ENCODE peak calls at places on chromosomes 1 and 21, in eight cellular contexts. One of them, this sample, is unnamed.
A peak's percentile ranks its signal among the peaks of the same experiment; 100 is the strongest.

GRCh38 chr1:145906954-145907755 is 2.7 kb downstream of the ITGA10 start:
- DNase-seq in mammary epithelial cell: no peak
- DNase-seq in activated CD8-positive, alpha-beta memory T cell treated with anti-CD3 and anti-CD28 coated beads, Interleukin-2, amount 50 U/mL, for 48 hours: no peak
- DNase-seq in neural progenitor cell: no peak
- DNase-seq in stimulated activated CD4-positive, alpha-beta T cell treated with anti-CD3 and anti-CD28 coated beads, Interleukin-4, amount 100 ng/mL, for 4 hours: no peak
- DNase-seq in Peyer's patch: no peak
- DNase-seq in endothelial cell of umbilical vein: peak; percentile 59
- DNase-seq in NCI-H1105: no peak
- DNase-seq in this sample: no peak

GRCh38 chr1:156075158-156075557 is 7.1 kb downstream of the MEX3A start:
- DNase-seq in mammary epithelial cell: no peak
- DNase-seq in activated CD8-positive, alpha-beta memory T cell treated with anti-CD3 and anti-CD28 coated beads, Interleukin-2, amount 50 U/mL, for 48 hours: no peak
- DNase-seq in neural progenitor cell: peak; percentile 35
- DNase-seq in stimulated activated CD4-positive, alpha-beta T cell treated with anti-CD3 and anti-CD28 coated beads, Interleukin-4, amount 100 ng/mL, for 4 hours: no peak
- DNase-seq in Peyer's patch: no peak
- DNase-seq in endothelial cell of umbilical vein: no peak
- DNase-seq in NCI-H1105: no peak
- DNase-seq in this sample: no peak

GRCh38 chr1:226364129-226364899 is 43.6 kb downstream of the PARP1 start:
- DNase-seq in mammary epithelial cell: no peak
- DNase-seq in activated CD8-positive, alpha-beta memory T cell treated with anti-CD3 and anti-CD28 coated beads, Interleukin-2, amount 50 U/mL, for 48 hours: no peak
- DNase-seq in neural progenitor cell: no peak
- DNase-seq in stimulated activated CD4-positive, alpha-beta T cell treated with anti-CD3 and anti-CD28 coated beads, Interleukin-4, amount 100 ng/mL, for 4 hours: no peak
- DNase-seq in Peyer's patch: no peak
- DNase-seq in endothelial cell of umbilical vein: no peak
- DNase-seq in NCI-H1105: no peak
- DNase-seq in this sample: no peak

GRCh38 chr1:17599301-17600300 is 60.1 kb downstream of the ARHGEF10L start:
- DNase-seq in mammary epithelial cell: no peak
- DNase-seq in activated CD8-positive, alpha-beta memory T cell treated with anti-CD3 and anti-CD28 coated beads, Interleukin-2, amount 50 U/mL, for 48 hours: no peak
- DNase-seq in neural progenitor cell: no peak
- DNase-seq in stimulated activated CD4-positive, alpha-beta T cell treated with anti-CD3 and anti-CD28 coated beads, Interleukin-4, amount 100 ng/mL, for 4 hours: no peak
- DNase-seq in Peyer's patch: no peak
- DNase-seq in endothelial cell of umbilical vein: no peak
- DNase-seq in NCI-H1105: no peak
- DNase-seq in this sample: no peak

GRCh38 chr1:25473653-25474225 is 43.0 kb downstream of the MACO1 start:
- DNase-seq in mammary epithelial cell: no peak
- DNase-seq in activated CD8-positive, alpha-beta memory T cell treated with anti-CD3 and anti-CD28 coated beads, Interleukin-2, amount 50 U/mL, for 48 hours: no peak
- DNase-seq in neural progenitor cell: no peak
- DNase-seq in stimulated activated CD4-positive, alpha-beta T cell treated with anti-CD3 and anti-CD28 coated beads, Interleukin-4, amount 100 ng/mL, for 4 hours: no peak
- DNase-seq in Peyer's patch: no peak
- DNase-seq in endothelial cell of umbilical vein: no peak
- DNase-seq in NCI-H1105: no peak
- DNase-seq in this sample: no peak

GRCh38 chr21:14693997-14694396 is 147.9 kb upstream of the SAMSN1 start:
- DNase-seq in mammary epithelial cell: no peak
- DNase-seq in activated CD8-positive, alpha-beta memory T cell treated with anti-CD3 and anti-CD28 coated beads, Interleukin-2, amount 50 U/mL, for 48 hours: no peak
- DNase-seq in neural progenitor cell: no peak
- DNase-seq in stimulated activated CD4-positive, alpha-beta T cell treated with anti-CD3 and anti-CD28 coated beads, Interleukin-4, amount 100 ng/mL, for 4 hours: no peak
- DNase-seq in Peyer's patch: no peak
- DNase-seq in endothelial cell of umbilical vein: no peak
- DNase-seq in NCI-H1105: no peak
- DNase-seq in this sample: no peak

GRCh38 chr1:186535388-186536133 is 74.6 kb upstream of the PDC start:
- DNase-seq in mammary epithelial cell: peak; percentile 84
- DNase-seq in activated CD8-positive, alpha-beta memory T cell treated with anti-CD3 and anti-CD28 coated beads, Interleukin-2, amount 50 U/mL, for 48 hours: no peak
- DNase-seq in neural progenitor cell: no peak
- DNase-seq in stimulated activated CD4-positive, alpha-beta T cell treated with anti-CD3 and anti-CD28 coated beads, Interleukin-4, amount 100 ng/mL, for 4 hours: no peak
- DNase-seq in Peyer's patch: no peak
- DNase-seq in endothelial cell of umbilical vein: peak; percentile 96
- DNase-seq in NCI-H1105: no peak
- DNase-seq in this sample: no peak

GRCh38 chr1:44084998-44085675 is 33.5 kb upstream of the KLF17 start:
- DNase-seq in mammary epithelial cell: peak; percentile 44
- DNase-seq in activated CD8-positive, alpha-beta memory T cell treated with anti-CD3 and anti-CD28 coated beads, Interleukin-2, amount 50 U/mL, for 48 hours: no peak
- DNase-seq in neural progenitor cell: no peak
- DNase-seq in stimulated activated CD4-positive, alpha-beta T cell treated with anti-CD3 and anti-CD28 coated beads, Interleukin-4, amount 100 ng/mL, for 4 hours: no peak
- DNase-seq in Peyer's patch: no peak
- DNase-seq in endothelial cell of umbilical vein: peak; percentile 20
- DNase-seq in NCI-H1105: no peak
- DNase-seq in this sample: no peak

GRCh38 chr1:201360901-201361651 is 16.4 kb downstream of the TNNT2 start:
- DNase-seq in mammary epithelial cell: no peak
- DNase-seq in activated CD8-positive, alpha-beta memory T cell treated with anti-CD3 and anti-CD28 coated beads, Interleukin-2, amount 50 U/mL, for 48 hours: no peak
- DNase-seq in neural progenitor cell: no peak
- DNase-seq in stimulated activated CD4-positive, alpha-beta T cell treated with anti-CD3 and anti-CD28 coated beads, Interleukin-4, amount 100 ng/mL, for 4 hours: no peak
- DNase-seq in Peyer's patch: peak; percentile 35
- DNase-seq in endothelial cell of umbilical vein: no peak
- DNase-seq in NCI-H1105: no peak
- DNase-seq in this sample: no peak

GRCh38 chr1:18535391-18536210 is 54.9 kb downstream of the KLHDC7A start:
- DNase-seq in mammary epithelial cell: no peak
- DNase-seq in activated CD8-positive, alpha-beta memory T cell treated with anti-CD3 and anti-CD28 coated beads, Interleukin-2, amount 50 U/mL, for 48 hours: peak; percentile 18
- DNase-seq in neural progenitor cell: no peak
- DNase-seq in stimulated activated CD4-positive, alpha-beta T cell treated with anti-CD3 and anti-CD28 coated beads, Interleukin-4, amount 100 ng/mL, for 4 hours: no peak
- DNase-seq in Peyer's patch: peak; percentile 58
- DNase-seq in endothelial cell of umbilical vein: no peak
- DNase-seq in NCI-H1105: no peak
- DNase-seq in this sample: no peak

GRCh38 chr1:19310061-19310460 is 1.9 kb downstream of the AKR7A2 start:
- DNase-seq in mammary epithelial cell: no peak
- DNase-seq in activated CD8-positive, alpha-beta memory T cell treated with anti-CD3 and anti-CD28 coated beads, Interleukin-2, amount 50 U/mL, for 48 hours: no peak
- DNase-seq in neural progenitor cell: no peak
- DNase-seq in stimulated activated CD4-positive, alpha-beta T cell treated with anti-CD3 and anti-CD28 coated beads, Interleukin-4, amount 100 ng/mL, for 4 hours: no peak
- DNase-seq in Peyer's patch: no peak
- DNase-seq in endothelial cell of umbilical vein: no peak
- DNase-seq in NCI-H1105: no peak
- DNase-seq in this sample: no peak

GRCh38 chr1:204190212-204191211 is 5.8 kb downstream of the KISS1 start:
- DNase-seq in mammary epithelial cell: no peak
- DNase-seq in activated CD8-positive, alpha-beta memory T cell treated with anti-CD3 and anti-CD28 coated beads, Interleukin-2, amount 50 U/mL, for 48 hours: peak; percentile 59
- DNase-seq in neural progenitor cell: peak; percentile 33
- DNase-seq in stimulated activated CD4-positive, alpha-beta T cell treated with anti-CD3 and anti-CD28 coated beads, Interleukin-4, amount 100 ng/mL, for 4 hours: peak; percentile 14
- DNase-seq in Peyer's patch: peak; percentile 75
- DNase-seq in endothelial cell of umbilical vein: peak; percentile 81
- DNase-seq in NCI-H1105: no peak
- DNase-seq in this sample: no peak

GRCh38 chr1:84415386-84415785 is 17.1 kb downstream of the DNASE2B start:
- DNase-seq in mammary epithelial cell: no peak
- DNase-seq in activated CD8-positive, alpha-beta memory T cell treated with anti-CD3 and anti-CD28 coated beads, Interleukin-2, amount 50 U/mL, for 48 hours: no peak
- DNase-seq in neural progenitor cell: no peak
- DNase-seq in stimulated activated CD4-positive, alpha-beta T cell treated with anti-CD3 and anti-CD28 coated beads, Interleukin-4, amount 100 ng/mL, for 4 hours: no peak
- DNase-seq in Peyer's patch: no peak
- DNase-seq in endothelial cell of umbilical vein: peak; percentile 47
- DNase-seq in NCI-H1105: no peak
- DNase-seq in this sample: no peak

GRCh38 chr1:114561333-114561732 is 20.1 kb downstream of the BCAS2 start:
- DNase-seq in mammary epithelial cell: no peak
- DNase-seq in activated CD8-positive, alpha-beta memory T cell treated with anti-CD3 and anti-CD28 coated beads, Interleukin-2, amount 50 U/mL, for 48 hours: no peak
- DNase-seq in neural progenitor cell: no peak
- DNase-seq in stimulated activated CD4-positive, alpha-beta T cell treated with anti-CD3 and anti-CD28 coated beads, Interleukin-4, amount 100 ng/mL, for 4 hours: no peak
- DNase-seq in Peyer's patch: no peak
- DNase-seq in endothelial cell of umbilical vein: no peak
- DNase-seq in NCI-H1105: no peak
- DNase-seq in this sample: no peak

GRCh38 chr1:29159773-29160172 is 21.9 kb downstream of the SRSF4 start:
- DNase-seq in mammary epithelial cell: no peak
- DNase-seq in activated CD8-positive, alpha-beta memory T cell treated with anti-CD3 and anti-CD28 coated beads, Interleukin-2, amount 50 U/mL, for 48 hours: no peak
- DNase-seq in neural progenitor cell: no peak
- DNase-seq in stimulated activated CD4-positive, alpha-beta T cell treated with anti-CD3 and anti-CD28 coated beads, Interleukin-4, amount 100 ng/mL, for 4 hours: no peak
- DNase-seq in Peyer's patch: no peak
- DNase-seq in endothelial cell of umbilical vein: no peak
- DNase-seq in NCI-H1105: no peak
- DNase-seq in this sample: no peak

GRCh38 chr1:100955322-100955721 is 59.4 kb downstream of the SLC30A7 start:
- DNase-seq in mammary epithelial cell: peak; percentile 29
- DNase-seq in activated CD8-positive, alpha-beta memory T cell treated with anti-CD3 and anti-CD28 coated beads, Interleukin-2, amount 50 U/mL, for 48 hours: no peak
- DNase-seq in neural progenitor cell: peak; percentile 63
- DNase-seq in stimulated activated CD4-positive, alpha-beta T cell treated with anti-CD3 and anti-CD28 coated beads, Interleukin-4, amount 100 ng/mL, for 4 hours: no peak
- DNase-seq in Peyer's patch: no peak
- DNase-seq in endothelial cell of umbilical vein: peak; percentile 84
- DNase-seq in NCI-H1105: no peak
- DNase-seq in this sample: no peak

GRCh38 chr1:98924971-98925370 is 79.7 kb downstream of the PLPPR5 start:
- DNase-seq in mammary epithelial cell: no peak
- DNase-seq in activated CD8-positive, alpha-beta memory T cell treated with anti-CD3 and anti-CD28 coated beads, Interleukin-2, amount 50 U/mL, for 48 hours: no peak
- DNase-seq in neural progenitor cell: no peak
- DNase-seq in stimulated activated CD4-positive, alpha-beta T cell treated with anti-CD3 and anti-CD28 coated beads, Interleukin-4, amount 100 ng/mL, for 4 hours: no peak
- DNase-seq in Peyer's patch: no peak
- DNase-seq in endothelial cell of umbilical vein: no peak
- DNase-seq in NCI-H1105: no peak
- DNase-seq in this sample: no peak

GRCh38 chr1:198669023-198669698 is 30.3 kb downstream of the PTPRC start:
- DNase-seq in mammary epithelial cell: peak; percentile 91
- DNase-seq in activated CD8-positive, alpha-beta memory T cell treated with anti-CD3 and anti-CD28 coated beads, Interleukin-2, amount 50 U/mL, for 48 hours: no peak
- DNase-seq in neural progenitor cell: no peak
- DNase-seq in stimulated activated CD4-positive, alpha-beta T cell treated with anti-CD3 and anti-CD28 coated beads, Interleukin-4, amount 100 ng/mL, for 4 hours: peak; percentile 30
- DNase-seq in Peyer's patch: no peak
- DNase-seq in endothelial cell of umbilical vein: peak; percentile 78
- DNase-seq in NCI-H1105: no peak
- DNase-seq in this sample: no peak

GRCh38 chr1:234322979-234323378 is 50.3 kb upstream of the COA6 start:
- DNase-seq in mammary epithelial cell: no peak
- DNase-seq in activated CD8-positive, alpha-beta memory T cell treated with anti-CD3 and anti-CD28 coated beads, Interleukin-2, amount 50 U/mL, for 48 hours: no peak
- DNase-seq in neural progenitor cell: peak; percentile 81
- DNase-seq in stimulated activated CD4-positive, alpha-beta T cell treated with anti-CD3 and anti-CD28 coated beads, Interleukin-4, amount 100 ng/mL, for 4 hours: peak; percentile 39
- DNase-seq in Peyer's patch: no peak
- DNase-seq in endothelial cell of umbilical vein: peak; percentile 40
- DNase-seq in NCI-H1105: no peak
- DNase-seq in this sample: no peak

GRCh38 chr1:114227059-114227458 is 73.4 kb upstream of the SYT6 start:
- DNase-seq in mammary epithelial cell: no peak
- DNase-seq in activated CD8-positive, alpha-beta memory T cell treated with anti-CD3 and anti-CD28 coated beads, Interleukin-2, amount 50 U/mL, for 48 hours: no peak
- DNase-seq in neural progenitor cell: no peak
- DNase-seq in stimulated activated CD4-positive, alpha-beta T cell treated with anti-CD3 and anti-CD28 coated beads, Interleukin-4, amount 100 ng/mL, for 4 hours: no peak
- DNase-seq in Peyer's patch: no peak
- DNase-seq in endothelial cell of umbilical vein: no peak
- DNase-seq in NCI-H1105: no peak
- DNase-seq in this sample: no peak

GRCh38 chr1:9659328-9659727 is 7.8 kb downstream of the PIK3CD start:
- DNase-seq in mammary epithelial cell: peak; percentile 61
- DNase-seq in activated CD8-positive, alpha-beta memory T cell treated with anti-CD3 and anti-CD28 coated beads, Interleukin-2, amount 50 U/mL, for 48 hours: no peak
- DNase-seq in neural progenitor cell: no peak
- DNase-seq in stimulated activated CD4-positive, alpha-beta T cell treated with anti-CD3 and anti-CD28 coated beads, Interleukin-4, amount 100 ng/mL, for 4 hours: no peak
- DNase-seq in Peyer's patch: no peak
- DNase-seq in endothelial cell of umbilical vein: no peak
- DNase-seq in NCI-H1105: no peak
- DNase-seq in this sample: no peak

GRCh38 chr1:198909973-198910372 is 271.1 kb downstream of the PTPRC start:
- DNase-seq in mammary epithelial cell: no peak
- DNase-seq in activated CD8-positive, alpha-beta memory T cell treated with anti-CD3 and anti-CD28 coated beads, Interleukin-2, amount 50 U/mL, for 48 hours: no peak
- DNase-seq in neural progenitor cell: no peak
- DNase-seq in stimulated activated CD4-positive, alpha-beta T cell treated with anti-CD3 and anti-CD28 coated beads, Interleukin-4, amount 100 ng/mL, for 4 hours: no peak
- DNase-seq in Peyer's patch: no peak
- DNase-seq in endothelial cell of umbilical vein: peak; percentile 66
- DNase-seq in NCI-H1105: no peak
- DNase-seq in this sample: no peak

GRCh38 chr1:21541835-21542234 is 32.6 kb downstream of the ALPL start:
- DNase-seq in mammary epithelial cell: no peak
- DNase-seq in activated CD8-positive, alpha-beta memory T cell treated with anti-CD3 and anti-CD28 coated beads, Interleukin-2, amount 50 U/mL, for 48 hours: no peak
- DNase-seq in neural progenitor cell: no peak
- DNase-seq in stimulated activated CD4-positive, alpha-beta T cell treated with anti-CD3 and anti-CD28 coated beads, Interleukin-4, amount 100 ng/mL, for 4 hours: no peak
- DNase-seq in Peyer's patch: no peak
- DNase-seq in endothelial cell of umbilical vein: no peak
- DNase-seq in NCI-H1105: no peak
- DNase-seq in this sample: no peak

GRCh38 chr1:82542766-82543165 is 742.0 kb downstream of the ADGRL2 start:
- DNase-seq in mammary epithelial cell: no peak
- DNase-seq in activated CD8-positive, alpha-beta memory T cell treated with anti-CD3 and anti-CD28 coated beads, Interleukin-2, amount 50 U/mL, for 48 hours: no peak
- DNase-seq in neural progenitor cell: no peak
- DNase-seq in stimulated activated CD4-positive, alpha-beta T cell treated with anti-CD3 and anti-CD28 coated beads, Interleukin-4, amount 100 ng/mL, for 4 hours: no peak
- DNase-seq in Peyer's patch: no peak
- DNase-seq in endothelial cell of umbilical vein: no peak
- DNase-seq in NCI-H1105: no peak
- DNase-seq in this sample: no peak

GRCh38 chr1:30942326-30942978 is 33.9 kb upstream of the SDC3 start:
- DNase-seq in mammary epithelial cell: no peak
- DNase-seq in activated CD8-positive, alpha-beta memory T cell treated with anti-CD3 and anti-CD28 coated beads, Interleukin-2, amount 50 U/mL, for 48 hours: no peak
- DNase-seq in neural progenitor cell: no peak
- DNase-seq in stimulated activated CD4-positive, alpha-beta T cell treated with anti-CD3 and anti-CD28 coated beads, Interleukin-4, amount 100 ng/mL, for 4 hours: no peak
- DNase-seq in Peyer's patch: no peak
- DNase-seq in endothelial cell of umbilical vein: peak; percentile 75
- DNase-seq in NCI-H1105: peak; percentile 31
- DNase-seq in this sample: no peak

GRCh38 chr21:44955141-44955802 is 15.4 kb downstream of the SLX9 start:
- DNase-seq in mammary epithelial cell: no peak
- DNase-seq in activated CD8-positive, alpha-beta memory T cell treated with anti-CD3 and anti-CD28 coated beads, Interleukin-2, amount 50 U/mL, for 48 hours: no peak
- DNase-seq in neural progenitor cell: no peak
- DNase-seq in stimulated activated CD4-positive, alpha-beta T cell treated with anti-CD3 and anti-CD28 coated beads, Interleukin-4, amount 100 ng/mL, for 4 hours: no peak
- DNase-seq in Peyer's patch: no peak
- DNase-seq in endothelial cell of umbilical vein: no peak
- DNase-seq in NCI-H1105: no peak
- DNase-seq in this sample: no peak

GRCh38 chr1:246187834-246188372 is 319.2 kb downstream of the SMYD3 start:
- DNase-seq in mammary epithelial cell: no peak
- DNase-seq in activated CD8-positive, alpha-beta memory T cell treated with anti-CD3 and anti-CD28 coated beads, Interleukin-2, amount 50 U/mL, for 48 hours: no peak
- DNase-seq in neural progenitor cell: no peak
- DNase-seq in stimulated activated CD4-positive, alpha-beta T cell treated with anti-CD3 and anti-CD28 coated beads, Interleukin-4, amount 100 ng/mL, for 4 hours: no peak
- DNase-seq in Peyer's patch: no peak
- DNase-seq in endothelial cell of umbilical vein: no peak
- DNase-seq in NCI-H1105: no peak
- DNase-seq in this sample: no peak

GRCh38 chr21:46060596-46061061 is 37.3 kb upstream of the COL6A2 start:
- DNase-seq in mammary epithelial cell: peak; percentile 67
- DNase-seq in activated CD8-positive, alpha-beta memory T cell treated with anti-CD3 and anti-CD28 coated beads, Interleukin-2, amount 50 U/mL, for 48 hours: peak; percentile 63
- DNase-seq in neural progenitor cell: no peak
- DNase-seq in stimulated activated CD4-positive, alpha-beta T cell treated with anti-CD3 and anti-CD28 coated beads, Interleukin-4, amount 100 ng/mL, for 4 hours: no peak
- DNase-seq in Peyer's patch: peak; percentile 47
- DNase-seq in endothelial cell of umbilical vein: no peak
- DNase-seq in NCI-H1105: no peak
- DNase-seq in this sample: no peak

GRCh38 chr1:244297087-244297486 is 154.6 kb downstream of the ADSS2 start:
- DNase-seq in mammary epithelial cell: no peak
- DNase-seq in activated CD8-positive, alpha-beta memory T cell treated with anti-CD3 and anti-CD28 coated beads, Interleukin-2, amount 50 U/mL, for 48 hours: no peak
- DNase-seq in neural progenitor cell: no peak
- DNase-seq in stimulated activated CD4-positive, alpha-beta T cell treated with anti-CD3 and anti-CD28 coated beads, Interleukin-4, amount 100 ng/mL, for 4 hours: no peak
- DNase-seq in Peyer's patch: no peak
- DNase-seq in endothelial cell of umbilical vein: no peak
- DNase-seq in NCI-H1105: no peak
- DNase-seq in this sample: no peak

GRCh38 chr1:210627740-210628139 is 299.0 kb downstream of the HHAT start:
- DNase-seq in mammary epithelial cell: no peak
- DNase-seq in activated CD8-positive, alpha-beta memory T cell treated with anti-CD3 and anti-CD28 coated beads, Interleukin-2, amount 50 U/mL, for 48 hours: no peak
- DNase-seq in neural progenitor cell: no peak
- DNase-seq in stimulated activated CD4-positive, alpha-beta T cell treated with anti-CD3 and anti-CD28 coated beads, Interleukin-4, amount 100 ng/mL, for 4 hours: no peak
- DNase-seq in Peyer's patch: no peak
- DNase-seq in endothelial cell of umbilical vein: no peak
- DNase-seq in NCI-H1105: no peak
- DNase-seq in this sample: no peak

GRCh38 chr1:228911225-228911624 is 175.9 kb downstream of the RHOU start:
- DNase-seq in mammary epithelial cell: no peak
- DNase-seq in activated CD8-positive, alpha-beta memory T cell treated with anti-CD3 and anti-CD28 coated beads, Interleukin-2, amount 50 U/mL, for 48 hours: no peak
- DNase-seq in neural progenitor cell: peak; percentile 55
- DNase-seq in stimulated activated CD4-positive, alpha-beta T cell treated with anti-CD3 and anti-CD28 coated beads, Interleukin-4, amount 100 ng/mL, for 4 hours: no peak
- DNase-seq in Peyer's patch: no peak
- DNase-seq in endothelial cell of umbilical vein: no peak
- DNase-seq in NCI-H1105: no peak
- DNase-seq in this sample: no peak

GRCh38 chr1:94858276-94858675 is 38.1 kb downstream of the SLC44A3 start:
- DNase-seq in mammary epithelial cell: peak; percentile 54
- DNase-seq in activated CD8-positive, alpha-beta memory T cell treated with anti-CD3 and anti-CD28 coated beads, Interleukin-2, amount 50 U/mL, for 48 hours: no peak
- DNase-seq in neural progenitor cell: no peak
- DNase-seq in stimulated activated CD4-positive, alpha-beta T cell treated with anti-CD3 and anti-CD28 coated beads, Interleukin-4, amount 100 ng/mL, for 4 hours: no peak
- DNase-seq in Peyer's patch: no peak
- DNase-seq in endothelial cell of umbilical vein: no peak
- DNase-seq in NCI-H1105: no peak
- DNase-seq in this sample: no peak

GRCh38 chr1:119011706-119012105 is 23.6 kb upstream of the TBX15 start:
- DNase-seq in mammary epithelial cell: peak; percentile 60
- DNase-seq in activated CD8-positive, alpha-beta memory T cell treated with anti-CD3 and anti-CD28 coated beads, Interleukin-2, amount 50 U/mL, for 48 hours: no peak
- DNase-seq in neural progenitor cell: no peak
- DNase-seq in stimulated activated CD4-positive, alpha-beta T cell treated with anti-CD3 and anti-CD28 coated beads, Interleukin-4, amount 100 ng/mL, for 4 hours: no peak
- DNase-seq in Peyer's patch: no peak
- DNase-seq in endothelial cell of umbilical vein: no peak
- DNase-seq in NCI-H1105: no peak
- DNase-seq in this sample: no peak

GRCh38 chr1:44747878-44748277 is 8.2 kb downstream of the KIF2C start:
- DNase-seq in mammary epithelial cell: no peak
- DNase-seq in activated CD8-positive, alpha-beta memory T cell treated with anti-CD3 and anti-CD28 coated beads, Interleukin-2, amount 50 U/mL, for 48 hours: no peak
- DNase-seq in neural progenitor cell: peak; percentile 12
- DNase-seq in stimulated activated CD4-positive, alpha-beta T cell treated with anti-CD3 and anti-CD28 coated beads, Interleukin-4, amount 100 ng/mL, for 4 hours: no peak
- DNase-seq in Peyer's patch: no peak
- DNase-seq in endothelial cell of umbilical vein: no peak
- DNase-seq in NCI-H1105: no peak
- DNase-seq in this sample: no peak

This sample was measured in substantia nigra.